ENCODE peak calls at places on chromosomes 4 and X, in four cellular contexts. One of them, this sample, is unnamed.

GRCh38 chrX:47278684-47279083 is 45.9 kb downstream of the USP11 start:
- DNase-seq in transverse colon: no peak
- DNase-seq in suprapubic skin: no peak
- DNase-seq in esophagus muscularis mucosa: no peak
- DNase-seq in this sample: no peak

GRCh38 chrX:136227948-136228584 is 23.1 kb downstream of the MAP7D3 start:
- DNase-seq in suprapubic skin: no peak
- DNase-seq in transverse colon: no peak
- DNase-seq in esophagus muscularis mucosa: no peak
- DNase-seq in this sample: no peak

GRCh38 chr4:73822389-73822788 is 14.1 kb upstream of the CXCL6 start:
- DNase-seq in esophagus muscularis mucosa: no peak
- DNase-seq in suprapubic skin: no peak
- DNase-seq in transverse colon: no peak
- DNase-seq in this sample: no peak

GRCh38 chr4:37431417-37431743 is 186.8 kb downstream of the NWD2 start:
- DNase-seq in esophagus muscularis mucosa: no peak
- DNase-seq in suprapubic skin: no peak
- DNase-seq in transverse colon: no peak
- DNase-seq in this sample: no peak

GRCh38 chr4:89539797-89540711 is 232.5 kb upstream of the GPRIN3 start:
- DNase-seq in esophagus muscularis mucosa: no peak
- DNase-seq in suprapubic skin: no peak
- DNase-seq in transverse colon: no peak
- DNase-seq in this sample: no peak

GRCh38 chr4:8585186-8585585 is 5.0 kb downstream of the GPR78 start:
- DNase-seq in esophagus muscularis mucosa: no peak
- DNase-seq in suprapubic skin: peak
- DNase-seq in transverse colon: no peak
- DNase-seq in this sample: no peak

GRCh38 chrX:10296581-10296980 is 139.8 kb downstream of the CLCN4 start:
- DNase-seq in transverse colon: no peak
- DNase-seq in suprapubic skin: no peak
- DNase-seq in esophagus muscularis mucosa: no peak
- DNase-seq in this sample: no peak

GRCh38 chrX:9525511-9526248 is 60.8 kb downstream of the TBL1X start:
- DNase-seq in transverse colon: no peak
- DNase-seq in esophagus muscularis mucosa: no peak
- DNase-seq in suprapubic skin: no peak
- DNase-seq in this sample: no peak

GRCh38 chr4:23884731-23885130 is 5.1 kb downstream of the PPARGC1A start:
- DNase-seq in esophagus muscularis mucosa: no peak
- DNase-seq in suprapubic skin: no peak
- DNase-seq in transverse colon: no peak
- DNase-seq in this sample: no peak

GRCh38 chr4:143337600-143338287 is 1.1 kb downstream of the GAB1 start:
- DNase-seq in suprapubic skin: no peak
- DNase-seq in transverse colon: peak
- DNase-seq in esophagus muscularis mucosa: no peak
- DNase-seq in this sample: no peak

GRCh38 chr4:102103368-102103767 is 241.9 kb downstream of the SLC39A8 start:
- DNase-seq in esophagus muscularis mucosa: no peak
- DNase-seq in suprapubic skin: no peak
- DNase-seq in transverse colon: no peak
- DNase-seq in this sample: no peak

GRCh38 chrX:120559799-120560198 is 963 bp downstream of the CUL4B start:
- DNase-seq in transverse colon: no peak
- DNase-seq in suprapubic skin: no peak
- DNase-seq in esophagus muscularis mucosa: no peak
- DNase-seq in this sample: no peak

GRCh38 chr4:42119916-42120315 is 32.5 kb downstream of the BEND4 start:
- DNase-seq in suprapubic skin: no peak
- DNase-seq in transverse colon: no peak
- DNase-seq in esophagus muscularis mucosa: no peak
- DNase-seq in this sample: no peak

GRCh38 chrX:40885984-40886383 is 150.6 kb upstream of the MED14 start:
- DNase-seq in suprapubic skin: no peak
- DNase-seq in transverse colon: no peak
- DNase-seq in esophagus muscularis mucosa: no peak
- DNase-seq in this sample: no peak

GRCh38 chr4:111943796-111944203 is 201.5 kb upstream of the FAM241A start:
- DNase-seq in transverse colon: peak
- DNase-seq in esophagus muscularis mucosa: no peak
- DNase-seq in suprapubic skin: no peak
- DNase-seq in this sample: peak

GRCh38 chr4:187908079-187908501 is 87.5 kb upstream of the ZFP42 start:
- DNase-seq in transverse colon: no peak
- DNase-seq in suprapubic skin: no peak
- DNase-seq in esophagus muscularis mucosa: no peak
- DNase-seq in this sample: no peak

GRCh38 chr4:155426953-155427352 is 50.2 kb upstream of the MAP9 start:
- DNase-seq in suprapubic skin: no peak
- DNase-seq in transverse colon: no peak
- DNase-seq in esophagus muscularis mucosa: no peak
- DNase-seq in this sample: no peak

GRCh38 chrX:102651242-102651967 is at the start of gene GPRASP1:
- DNase-seq in esophagus muscularis mucosa: peak
- DNase-seq in transverse colon: peak
- DNase-seq in suprapubic skin: peak
- DNase-seq in this sample: no peak

GRCh38 chr4:123452585-123452984 is 56.0 kb downstream of the SPRY1 start:
- DNase-seq in transverse colon: peak
- DNase-seq in esophagus muscularis mucosa: no peak
- DNase-seq in suprapubic skin: no peak
- DNase-seq in this sample: no peak

GRCh38 chr4:72496119-72496518 is 72.9 kb downstream of the ADAMTS3 start:
- DNase-seq in transverse colon: no peak
- DNase-seq in esophagus muscularis mucosa: no peak
- DNase-seq in suprapubic skin: no peak
- DNase-seq in this sample: no peak

GRCh38 chrX:16250296-16250695 is 83.0 kb downstream of the MAGEB17 start:
- DNase-seq in suprapubic skin: no peak
- DNase-seq in transverse colon: no peak
- DNase-seq in esophagus muscularis mucosa: no peak
- DNase-seq in this sample: no peak

GRCh38 chr4:80036306-80036705 is 36.7 kb downstream of the ANTXR2 start:
- DNase-seq in suprapubic skin: no peak
- DNase-seq in transverse colon: no peak
- DNase-seq in esophagus muscularis mucosa: no peak
- DNase-seq in this sample: no peak

GRCh38 chr4:163269156-163269555 is 63.2 kb downstream of the NPY1R start:
- DNase-seq in transverse colon: no peak
- DNase-seq in suprapubic skin: no peak
- DNase-seq in esophagus muscularis mucosa: no peak
- DNase-seq in this sample: no peak

GRCh38 chr4:36757623-36758311 is 476.4 kb downstream of the DTHD1 start:
- DNase-seq in esophagus muscularis mucosa: no peak
- DNase-seq in transverse colon: no peak
- DNase-seq in suprapubic skin: no peak
- DNase-seq in this sample: no peak

GRCh38 chr4:6277139-6277802 is 7.6 kb downstream of the WFS1 start:
- DNase-seq in esophagus muscularis mucosa: no peak
- DNase-seq in suprapubic skin: no peak
- DNase-seq in transverse colon: no peak
- DNase-seq in this sample: no peak

GRCh38 chr4:146514651-146515379 is 6.9 kb downstream of the SLC10A7 start:
- DNase-seq in transverse colon: no peak
- DNase-seq in suprapubic skin: no peak
- DNase-seq in esophagus muscularis mucosa: no peak
- DNase-seq in this sample: no peak

GRCh38 chr4:5051210-5051691 is at the start of gene STK32B:
- DNase-seq in suprapubic skin: peak
- DNase-seq in transverse colon: peak
- DNase-seq in esophagus muscularis mucosa: peak
- DNase-seq in this sample: peak

GRCh38 chr4:166594326-166594946 is 639.9 kb downstream of the SPOCK3 start:
- DNase-seq in esophagus muscularis mucosa: no peak
- DNase-seq in transverse colon: peak
- DNase-seq in suprapubic skin: no peak
- DNase-seq in this sample: peak

GRCh38 chrX:97563531-97564133 is 679.9 kb downstream of the RPA4 start:
- DNase-seq in suprapubic skin: no peak
- DNase-seq in transverse colon: peak
- DNase-seq in esophagus muscularis mucosa: no peak
- DNase-seq in this sample: peak

GRCh38 chrX:133258481-133258880 is 40.3 kb upstream of the TFDP3 start:
- DNase-seq in suprapubic skin: no peak
- DNase-seq in transverse colon: no peak
- DNase-seq in esophagus muscularis mucosa: no peak
- DNase-seq in this sample: no peak

GRCh38 chr4:10063544-10064300 is 42.4 kb upstream of the SLC2A9 start:
- DNase-seq in transverse colon: peak
- DNase-seq in suprapubic skin: no peak
- DNase-seq in esophagus muscularis mucosa: no peak
- DNase-seq in this sample: peak

GRCh38 chrX:20479896-20480295 is 213.2 kb upstream of the RPS6KA3 start:
- DNase-seq in suprapubic skin: no peak
- DNase-seq in esophagus muscularis mucosa: no peak
- DNase-seq in transverse colon: no peak
- DNase-seq in this sample: no peak

GRCh38 chrX:150201841-150202240 is 161.3 kb upstream of the MAMLD1 start:
- DNase-seq in transverse colon: no peak
- DNase-seq in suprapubic skin: no peak
- DNase-seq in esophagus muscularis mucosa: no peak
- DNase-seq in this sample: no peak

GRCh38 chrX:57771689-57772088 is 91.6 kb upstream of the NLRP2B start:
- DNase-seq in suprapubic skin: no peak
- DNase-seq in transverse colon: no peak
- DNase-seq in esophagus muscularis mucosa: no peak
- DNase-seq in this sample: no peak

GRCh38 chrX:155874571-155875244 is 6.4 kb upstream of the VAMP7 start:
- DNase-seq in suprapubic skin: no peak
- DNase-seq in transverse colon: no peak
- DNase-seq in esophagus muscularis mucosa: no peak
- DNase-seq in this sample: no peak

GRCh38 chr4:186724048-186724860 is 598 bp upstream of the FAT1 start:
- DNase-seq in suprapubic skin: peak
- DNase-seq in transverse colon: peak
- DNase-seq in esophagus muscularis mucosa: peak
- DNase-seq in this sample: no peak

GRCh38 chrX:46704767-46705386 is 54.0 kb downstream of the SLC9A7 start:
- DNase-seq in esophagus muscularis mucosa: no peak
- DNase-seq in suprapubic skin: no peak
- DNase-seq in transverse colon: no peak
- DNase-seq in this sample: no peak

GRCh38 chrX:145817299-145817665 is 347 bp upstream of the SLITRK2 start:
- DNase-seq in esophagus muscularis mucosa: no peak
- DNase-seq in suprapubic skin: no peak
- DNase-seq in transverse colon: no peak
- DNase-seq in this sample: no peak

GRCh38 chrX:145817666-145818521 is at the start of gene SLITRK2:
- DNase-seq in suprapubic skin: no peak
- DNase-seq in transverse colon: no peak
- DNase-seq in esophagus muscularis mucosa: no peak
- DNase-seq in this sample: no peak

GRCh38 chrX:145820825-145821224 is 3.2 kb downstream of the SLITRK2 start:
- DNase-seq in transverse colon: no peak
- DNase-seq in suprapubic skin: no peak
- DNase-seq in esophagus muscularis mucosa: no peak
- DNase-seq in this sample: no peak

GRCh38 chrX:145816607-145817298 is 876 bp upstream of the SLITRK2 start:
- DNase-seq in transverse colon: no peak
- DNase-seq in suprapubic skin: no peak
- DNase-seq in esophagus muscularis mucosa: no peak
- DNase-seq in this sample: no peak

GRCh38 chrX:145818522-145819075 is 970 bp downstream of the SLITRK2 start:
- DNase-seq in suprapubic skin: no peak
- DNase-seq in transverse colon: no peak
- DNase-seq in esophagus muscularis mucosa: no peak
- DNase-seq in this sample: no peak
- H3K4me3 ChIP-seq in suprapubic skin: peak
- H3K4me3 ChIP-seq in transverse colon: peak
- H3K4me3 ChIP-seq in esophagus muscularis mucosa: peak
- H3K4me3 ChIP-seq in this sample: no peak

GRCh38 chr4:54384563-54384962 is 155.5 kb downstream of the PDGFRA start:
- DNase-seq in transverse colon: peak
- DNase-seq in suprapubic skin: no peak
- DNase-seq in esophagus muscularis mucosa: no peak
- DNase-seq in this sample: peak
- TF ChIP-seq CTCF in transverse colon: peak
- TF ChIP-seq CTCF in suprapubic skin: peak
- TF ChIP-seq CTCF in esophagus muscularis mucosa: peak
- TF ChIP-seq CTCF in this sample: peak

GRCh38 chr4:138938371-138938699 is 77.2 kb upstream of the NOCT start:
- DNase-seq in esophagus muscularis mucosa: no peak
- DNase-seq in suprapubic skin: no peak
- DNase-seq in transverse colon: no peak
- DNase-seq in this sample: peak
- TF ChIP-seq POLR2AphosphoS5 in esophagus muscularis mucosa: no peak
- TF ChIP-seq POLR2AphosphoS5 in suprapubic skin: no peak
- TF ChIP-seq POLR2AphosphoS5 in transverse colon: no peak
- TF ChIP-seq POLR2AphosphoS5 in this sample: no peak

DNA sequence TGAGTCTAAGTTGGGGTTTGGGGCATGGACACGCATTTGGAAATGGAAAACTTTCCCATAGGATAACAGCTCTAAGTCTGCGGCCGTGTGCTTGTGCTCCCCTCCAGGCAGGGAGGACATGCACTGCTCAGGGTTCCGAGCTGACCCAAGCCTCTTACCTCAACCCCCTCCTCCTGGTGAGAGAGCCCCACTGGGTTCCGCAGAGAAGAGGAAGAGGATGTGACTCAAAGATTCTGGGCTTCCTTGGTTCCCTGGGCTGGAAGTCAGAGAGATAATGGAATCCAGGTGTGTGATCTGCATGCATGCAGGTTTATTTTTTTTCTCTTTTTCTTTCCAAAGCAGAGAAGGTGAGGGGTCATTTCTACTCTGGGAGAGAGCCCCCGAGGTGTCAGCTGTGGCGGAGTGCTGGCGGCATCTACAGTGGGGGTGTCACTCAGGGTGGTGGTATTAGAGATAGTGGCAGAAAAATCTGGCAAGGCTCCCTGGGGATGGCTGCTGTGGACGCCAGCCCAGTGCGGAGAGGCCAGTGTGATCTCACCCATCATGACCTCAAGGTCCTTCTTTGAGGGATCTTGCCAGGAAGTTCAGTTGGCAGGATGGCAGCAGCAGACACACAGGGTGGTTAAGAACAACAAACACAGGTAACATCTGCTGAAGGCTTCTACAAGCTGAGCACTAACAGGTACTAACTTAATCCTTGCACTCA is 168.7 kb upstream of the HAND2 start:
- DNase-seq in transverse colon: no peak
- DNase-seq in suprapubic skin: no peak
- DNase-seq in esophagus muscularis mucosa: no peak
- DNase-seq in this sample: no peak
- H3K4me3 ChIP-seq in transverse colon: no peak
- H3K4me3 ChIP-seq in suprapubic skin: no peak
- H3K4me3 ChIP-seq in esophagus muscularis mucosa: no peak
- H3K4me3 ChIP-seq in this sample: no peak